ENCODE peak calls at places on chromosomes 4 and X, in four cellular contexts. One of them, this sample, is unnamed.

GRCh38 chr4:48360966-48361470 is 19.7 kb downstream of the SLAIN2 start:
- DNase-seq in HepG2: no peak
- DNase-seq in SK-N-SH: no peak
- DNase-seq in GM12878: no peak
- DNase-seq in this sample: no peak

GRCh38 chr4:138904793-138905192 is 110.8 kb upstream of the NOCT start:
- DNase-seq in GM12878: no peak
- DNase-seq in HepG2: no peak
- DNase-seq in SK-N-SH: no peak
- DNase-seq in this sample: no peak

GRCh38 chr4:127959794-127960193 is 5.2 kb downstream of the MFSD8 start:
- DNase-seq in GM12878: no peak
- DNase-seq in SK-N-SH: no peak
- DNase-seq in HepG2: no peak
- DNase-seq in this sample: no peak

GRCh38 chr4:40592034-40592433 is 37.6 kb downstream of the RBM47 start:
- DNase-seq in HepG2: no peak
- DNase-seq in GM12878: no peak
- DNase-seq in SK-N-SH: no peak
- DNase-seq in this sample: no peak

GRCh38 chr4:73718375-73719373 is 21.7 kb upstream of the CXCL8 start:
- DNase-seq in HepG2: no peak
- DNase-seq in GM12878: peak
- DNase-seq in SK-N-SH: no peak
- DNase-seq in this sample: no peak

GRCh38 chr4:38501698-38502097 is 162.3 kb upstream of the KLF3 start:
- DNase-seq in GM12878: no peak
- DNase-seq in HepG2: no peak
- DNase-seq in SK-N-SH: no peak
- DNase-seq in this sample: no peak

GRCh38 chrX:129636175-129636681 is 18.5 kb downstream of the APLN start:
- DNase-seq in GM12878: no peak
- DNase-seq in SK-N-SH: no peak
- DNase-seq in HepG2: peak
- DNase-seq in this sample: peak

GRCh38 chrX:22338740-22339139 is 66.0 kb downstream of the CBLL2 start:
- DNase-seq in SK-N-SH: no peak
- DNase-seq in HepG2: no peak
- DNase-seq in GM12878: no peak
- DNase-seq in this sample: no peak

GRCh38 chrX:123976671-123977316 is 15.3 kb downstream of the STAG2 start:
- DNase-seq in HepG2: peak
- DNase-seq in GM12878: no peak
- DNase-seq in SK-N-SH: peak
- DNase-seq in this sample: peak

GRCh38 chr4:52234539-52235174 is 183.6 kb downstream of the SPATA18 start:
- DNase-seq in GM12878: no peak
- DNase-seq in HepG2: peak
- DNase-seq in SK-N-SH: peak
- DNase-seq in this sample: no peak

GRCh38 chr4:52877694-52878093 is 15.6 kb downstream of the RASL11B start:
- DNase-seq in GM12878: no peak
- DNase-seq in HepG2: no peak
- DNase-seq in SK-N-SH: no peak
- DNase-seq in this sample: no peak

GRCh38 chr4:163157157-163157556 is 9.5 kb downstream of the NAF1 start:
- DNase-seq in HepG2: no peak
- DNase-seq in GM12878: no peak
- DNase-seq in SK-N-SH: no peak
- DNase-seq in this sample: no peak

GRCh38 chrX:34810364-34810763 is 132.2 kb upstream of the FAM47B start:
- DNase-seq in GM12878: no peak
- DNase-seq in HepG2: no peak
- DNase-seq in SK-N-SH: no peak
- DNase-seq in this sample: no peak

GRCh38 chr4:182918791-182919302 is 1.7 kb upstream of the DCTD start:
- DNase-seq in SK-N-SH: no peak
- DNase-seq in GM12878: peak
- DNase-seq in HepG2: no peak
- DNase-seq in this sample: no peak

GRCh38 chr4:139860435-139861024 is 194.9 kb downstream of the MGST2 start:
- DNase-seq in SK-N-SH: no peak
- DNase-seq in GM12878: no peak
- DNase-seq in HepG2: no peak
- DNase-seq in this sample: no peak

GRCh38 chr4:121339307-121339706 is 41.5 kb downstream of the QRFPR start:
- DNase-seq in HepG2: no peak
- DNase-seq in GM12878: no peak
- DNase-seq in SK-N-SH: no peak
- DNase-seq in this sample: no peak

GRCh38 chr4:165294907-165295306 is 32.6 kb upstream of the MSMO1 start:
- DNase-seq in SK-N-SH: no peak
- DNase-seq in HepG2: no peak
- DNase-seq in GM12878: peak
- DNase-seq in this sample: no peak

GRCh38 chrX:29617725-29618124 is 597.6 kb upstream of the MAGEB2 start:
- DNase-seq in HepG2: no peak
- DNase-seq in GM12878: no peak
- DNase-seq in SK-N-SH: no peak
- DNase-seq in this sample: no peak

GRCh38 chrX:68292471-68292870 is 140.8 kb downstream of the OPHN1 start:
- DNase-seq in SK-N-SH: no peak
- DNase-seq in HepG2: no peak
- DNase-seq in GM12878: no peak
- DNase-seq in this sample: no peak

GRCh38 chrX:9184231-9184630 is 150.3 kb upstream of the FAM9B start:
- DNase-seq in HepG2: no peak
- DNase-seq in GM12878: no peak
- DNase-seq in SK-N-SH: no peak
- DNase-seq in this sample: no peak

GRCh38 chrX:2550288-2551020 is 49.7 kb upstream of the DHRSX start:
- DNase-seq in GM12878: no peak
- DNase-seq in SK-N-SH: no peak
- DNase-seq in HepG2: no peak
- DNase-seq in this sample: no peak

GRCh38 chrX:19291086-19291485 is 52.6 kb upstream of the PDHA1 start:
- DNase-seq in SK-N-SH: no peak
- DNase-seq in GM12878: no peak
- DNase-seq in HepG2: no peak
- DNase-seq in this sample: no peak

GRCh38 chrX:103586314-103586646 is 965 bp downstream of the TCEAL4 start:
- DNase-seq in GM12878: no peak
- DNase-seq in HepG2: no peak
- DNase-seq in SK-N-SH: peak
- DNase-seq in this sample: no peak

GRCh38 chr4:94758141-94758699 is 465 bp downstream of the BMPR1B start:
- DNase-seq in SK-N-SH: peak
- DNase-seq in GM12878: no peak
- DNase-seq in HepG2: no peak
- DNase-seq in this sample: no peak

GRCh38 chr4:181541396-181541795 is 701.8 kb upstream of the TENM3 start:
- DNase-seq in SK-N-SH: no peak
- DNase-seq in GM12878: no peak
- DNase-seq in HepG2: no peak
- DNase-seq in this sample: no peak

GRCh38 chr4:112726041-112726440 is 89.1 kb downstream of the LARP7 start:
- DNase-seq in SK-N-SH: no peak
- DNase-seq in HepG2: no peak
- DNase-seq in GM12878: no peak
- DNase-seq in this sample: no peak

GRCh38 chr4:20679946-20680345 is 20.3 kb upstream of the PACRGL start:
- DNase-seq in HepG2: no peak
- DNase-seq in GM12878: no peak
- DNase-seq in SK-N-SH: no peak
- DNase-seq in this sample: no peak

GRCh38 chrX:19544693-19545305 is 29.5 kb upstream of the MAP3K15 start:
- DNase-seq in SK-N-SH: peak
- DNase-seq in HepG2: peak
- DNase-seq in GM12878: no peak
- DNase-seq in this sample: peak

GRCh38 chrX:107677501-107677901 is 49.2 kb downstream of the PRPS1 start:
- DNase-seq in GM12878: no peak
- DNase-seq in SK-N-SH: no peak
- DNase-seq in HepG2: no peak
- DNase-seq in this sample: no peak

GRCh38 chrX:26649534-26649933 is 433.6 kb downstream of the MAGEB5 start:
- DNase-seq in SK-N-SH: peak
- DNase-seq in GM12878: no peak
- DNase-seq in HepG2: peak
- DNase-seq in this sample: peak

GRCh38 chrX:4935846-4936245 is 1222.4 kb upstream of the PRKX start:
- DNase-seq in HepG2: no peak
- DNase-seq in GM12878: no peak
- DNase-seq in SK-N-SH: no peak
- DNase-seq in this sample: no peak

GRCh38 chrX:4936315-4936714 is 1222.9 kb upstream of the PRKX start:
- DNase-seq in SK-N-SH: no peak
- DNase-seq in HepG2: no peak
- DNase-seq in GM12878: no peak
- DNase-seq in this sample: no peak

GRCh38 chrX:4932790-4933189 is 1219.3 kb upstream of the PRKX start:
- DNase-seq in GM12878: no peak
- DNase-seq in HepG2: no peak
- DNase-seq in SK-N-SH: no peak
- DNase-seq in this sample: no peak

GRCh38 chrX:4935387-4935786 is 1221.9 kb upstream of the PRKX start:
- DNase-seq in SK-N-SH: no peak
- DNase-seq in HepG2: no peak
- DNase-seq in GM12878: no peak
- DNase-seq in this sample: no peak
- TF ChIP-seq NFIC in SK-N-SH: no peak
- TF ChIP-seq NFIC in HepG2: no peak
- TF ChIP-seq NFIC in GM12878: no peak
- TF ChIP-seq NFIC in this sample: no peak

GRCh38 chrX:155028749-155029360 is 2.2 kb downstream of the FUNDC2 start:
- DNase-seq in HepG2: no peak
- DNase-seq in GM12878: no peak
- DNase-seq in SK-N-SH: no peak
- DNase-seq in this sample: no peak

GRCh38 chrX:155026420-155026726 is 271 bp upstream of the FUNDC2 start:
- DNase-seq in HepG2: no peak
- DNase-seq in GM12878: no peak
- DNase-seq in SK-N-SH: no peak
- DNase-seq in this sample: no peak

GRCh38 chrX:155027509-155028066 is 944 bp downstream of the FUNDC2 start:
- DNase-seq in HepG2: peak
- DNase-seq in GM12878: no peak
- DNase-seq in SK-N-SH: no peak
- DNase-seq in this sample: peak

GRCh38 chrX:155026727-155027508 is at the start of gene FUNDC2:
- DNase-seq in SK-N-SH: peak
- DNase-seq in HepG2: peak
- DNase-seq in GM12878: peak
- DNase-seq in this sample: peak

GRCh38 chrX:155028192-155028591 is 1.5 kb downstream of the FUNDC2 start:
- DNase-seq in HepG2: no peak
- DNase-seq in GM12878: no peak
- DNase-seq in SK-N-SH: no peak
- DNase-seq in this sample: no peak
- TF ChIP-seq NFIC in HepG2: no peak
- TF ChIP-seq NFIC in GM12878: no peak
- TF ChIP-seq NFIC in SK-N-SH: no peak
- TF ChIP-seq NFIC in this sample: no peak

DNA sequence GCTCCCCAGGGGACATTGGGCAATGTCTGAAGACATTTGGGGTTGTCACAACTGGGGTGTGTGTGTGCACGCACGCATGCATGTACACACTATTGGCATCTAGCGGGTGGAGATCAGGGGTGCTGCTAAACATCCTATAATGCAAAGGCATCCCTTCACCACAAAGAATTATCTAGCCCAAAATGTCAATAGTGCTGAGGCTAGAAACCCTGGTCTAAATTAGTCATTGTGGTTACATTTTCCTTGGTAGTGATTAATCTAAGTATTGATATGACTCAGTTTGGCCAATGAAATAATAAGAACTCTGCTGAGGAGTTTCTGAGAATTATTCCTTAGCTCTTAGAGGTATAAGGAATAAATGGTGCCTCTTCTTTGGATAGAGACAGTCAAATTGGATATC is 200.2 kb downstream of the CLCN4 start:
- DNase-seq in SK-N-SH: no peak
- DNase-seq in HepG2: no peak
- DNase-seq in GM12878: no peak
- DNase-seq in this sample: no peak
- TF ChIP-seq NFIC in SK-N-SH: no peak
- TF ChIP-seq NFIC in HepG2: no peak
- TF ChIP-seq NFIC in GM12878: no peak
- TF ChIP-seq NFIC in this sample: no peak

DNA sequence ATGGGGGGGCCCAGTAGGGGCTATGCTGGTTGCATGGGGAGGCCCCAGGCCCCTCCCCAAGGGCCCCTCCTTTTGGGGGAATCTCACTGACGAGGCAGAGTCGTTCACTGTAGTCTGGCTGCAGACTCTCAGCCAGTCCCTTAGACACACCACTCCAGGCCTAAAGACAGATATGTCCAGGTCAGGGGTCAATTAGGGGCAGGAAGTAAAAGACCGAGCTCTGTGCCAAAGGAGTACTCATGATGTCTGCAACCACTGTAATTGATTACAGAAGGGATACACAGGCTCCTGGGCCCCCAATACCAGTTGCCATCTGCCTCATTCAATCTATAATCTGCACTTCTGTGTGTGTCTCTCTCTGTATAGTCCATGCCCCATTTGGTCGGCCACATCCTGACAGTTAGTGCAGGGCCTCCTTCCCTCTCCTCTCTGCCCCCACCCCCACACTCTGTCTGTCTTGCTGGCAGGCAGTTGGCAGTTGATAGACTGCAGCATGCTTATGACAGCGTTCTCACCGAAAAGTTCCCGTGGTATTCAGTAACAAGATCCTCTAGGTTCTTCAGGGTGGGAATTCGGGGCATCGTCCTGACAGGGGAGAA is 1.3 kb upstream of the CXorf65 start:
- DNase-seq in GM12878: no peak
- DNase-seq in SK-N-SH: no peak
- DNase-seq in HepG2: no peak
- DNase-seq in this sample: no peak
- TF ChIP-seq NFIC in GM12878: no peak
- TF ChIP-seq NFIC in SK-N-SH: no peak
- TF ChIP-seq NFIC in HepG2: no peak
- TF ChIP-seq NFIC in this sample: no peak